ENCODE peak calls at places on chromosomes 12 and 14, in seven cellular contexts. One of them, this sample, is unnamed.

GRCh38 chr14:58717211-58717610 is 79.4 kb downstream of the DACT1 start:
- DNase-seq in endodermal cell: no peak
- DNase-seq in stomach: no peak
- DNase-seq in osteoblast: peak; percentile 50
- DNase-seq in Peyer's patch: no peak
- DNase-seq in fibroblast of lung: peak; percentile 30
- DNase-seq in A549: no peak
- DNase-seq in this sample: no peak

GRCh38 chr14:103862393-103862782 is 15.0 kb upstream of the PPP1R13B start:
- DNase-seq in endodermal cell: no peak
- DNase-seq in stomach: no peak
- DNase-seq in osteoblast: peak; percentile 54
- DNase-seq in Peyer's patch: no peak
- DNase-seq in fibroblast of lung: peak; percentile 20
- DNase-seq in A549: no peak
- DNase-seq in this sample: no peak

GRCh38 chr12:52055781-52056711 is 4.8 kb downstream of the NR4A1 start:
- DNase-seq in endodermal cell: no peak
- DNase-seq in stomach: peak; percentile 43
- DNase-seq in osteoblast: no peak
- DNase-seq in Peyer's patch: no peak
- DNase-seq in fibroblast of lung: peak; percentile 43
- DNase-seq in A549: peak; percentile 63
- DNase-seq in this sample: no peak

GRCh38 chr14:52949711-52950409 is 990 bp downstream of the FERMT2 start:
- DNase-seq in endodermal cell: no peak
- DNase-seq in stomach: no peak
- DNase-seq in osteoblast: peak; percentile 92
- DNase-seq in Peyer's patch: no peak
- DNase-seq in fibroblast of lung: peak; percentile 61
- DNase-seq in A549: peak; percentile 48
- DNase-seq in this sample: peak; percentile 47

GRCh38 chr14:44463386-44464004 is 43.6 kb downstream of the FSCB start:
- DNase-seq in endodermal cell: no peak
- DNase-seq in stomach: no peak
- DNase-seq in osteoblast: no peak
- DNase-seq in Peyer's patch: no peak
- DNase-seq in fibroblast of lung: no peak
- DNase-seq in A549: no peak
- DNase-seq in this sample: no peak

GRCh38 chr12:111455448-111456320 is 50.0 kb downstream of the SH2B3 start:
- DNase-seq in endodermal cell: peak; percentile 43
- DNase-seq in stomach: no peak
- DNase-seq in osteoblast: peak; percentile 93
- DNase-seq in Peyer's patch: no peak
- DNase-seq in fibroblast of lung: peak; percentile 32
- DNase-seq in A549: no peak
- DNase-seq in this sample: no peak

GRCh38 chr12:57240069-57240921 is 10.7 kb downstream of the STAC3 start:
- DNase-seq in endodermal cell: peak; percentile 83
- DNase-seq in stomach: peak; percentile 52
- DNase-seq in osteoblast: peak; percentile 93
- DNase-seq in Peyer's patch: peak; percentile 85
- DNase-seq in fibroblast of lung: peak; percentile 60
- DNase-seq in A549: peak; percentile 65
- DNase-seq in this sample: peak; percentile 56

GRCh38 chr14:33646692-33647260 is 304.1 kb downstream of the EGLN3 start:
- DNase-seq in endodermal cell: no peak
- DNase-seq in stomach: no peak
- DNase-seq in osteoblast: no peak
- DNase-seq in Peyer's patch: no peak
- DNase-seq in fibroblast of lung: peak; percentile 49
- DNase-seq in A549: no peak
- DNase-seq in this sample: no peak

GRCh38 chr12:108627134-108627920 is 6.4 kb downstream of the SELPLG start:
- DNase-seq in endodermal cell: no peak
- DNase-seq in stomach: no peak
- DNase-seq in osteoblast: no peak
- DNase-seq in Peyer's patch: no peak
- DNase-seq in fibroblast of lung: no peak
- DNase-seq in A549: no peak
- DNase-seq in this sample: no peak

GRCh38 chr14:76687611-76688372 is 73.5 kb upstream of the VASH1 start:
- DNase-seq in endodermal cell: peak; percentile 28
- DNase-seq in stomach: no peak
- DNase-seq in osteoblast: no peak
- DNase-seq in Peyer's patch: no peak
- DNase-seq in fibroblast of lung: peak; percentile 27
- DNase-seq in A549: no peak
- DNase-seq in this sample: no peak

GRCh38 chr14:89429206-89430091 is 12.4 kb upstream of the FOXN3 start:
- DNase-seq in endodermal cell: no peak
- DNase-seq in stomach: no peak
- DNase-seq in osteoblast: no peak
- DNase-seq in Peyer's patch: no peak
- DNase-seq in fibroblast of lung: peak; percentile 21
- DNase-seq in A549: no peak
- DNase-seq in this sample: peak; percentile 75

GRCh38 chr12:80320121-80320678 is 123.8 kb upstream of the PTPRQ start:
- DNase-seq in endodermal cell: no peak
- DNase-seq in stomach: no peak
- DNase-seq in osteoblast: no peak
- DNase-seq in Peyer's patch: no peak
- DNase-seq in fibroblast of lung: no peak
- DNase-seq in A549: no peak
- DNase-seq in this sample: no peak

GRCh38 chr12:49984476-49984890 is 11.7 kb downstream of the AQP6 start:
- DNase-seq in endodermal cell: peak; percentile 54
- DNase-seq in stomach: no peak
- DNase-seq in osteoblast: no peak
- DNase-seq in Peyer's patch: no peak
- DNase-seq in fibroblast of lung: no peak
- DNase-seq in A549: no peak
- DNase-seq in this sample: no peak

GRCh38 chr12:130576286-130576933 is 139.7 kb downstream of the RIMBP2 start:
- DNase-seq in endodermal cell: peak; percentile 39
- DNase-seq in stomach: no peak
- DNase-seq in osteoblast: no peak
- DNase-seq in Peyer's patch: no peak
- DNase-seq in fibroblast of lung: no peak
- DNase-seq in A549: no peak
- DNase-seq in this sample: no peak

GRCh38 chr12:96303656-96304055 is 96.6 kb downstream of the CDK17 start:
- DNase-seq in endodermal cell: no peak
- DNase-seq in stomach: no peak
- DNase-seq in osteoblast: no peak
- DNase-seq in Peyer's patch: no peak
- DNase-seq in fibroblast of lung: peak; percentile 46
- DNase-seq in A549: no peak
- DNase-seq in this sample: no peak

GRCh38 chr12:28585146-28585545 is 394.9 kb downstream of the CCDC91 start:
- DNase-seq in endodermal cell: no peak
- DNase-seq in stomach: no peak
- DNase-seq in osteoblast: no peak
- DNase-seq in Peyer's patch: no peak
- DNase-seq in fibroblast of lung: no peak
- DNase-seq in A549: no peak
- DNase-seq in this sample: no peak

GRCh38 chr12:28583771-28584261 is 393.6 kb downstream of the CCDC91 start:
- DNase-seq in endodermal cell: no peak
- DNase-seq in stomach: no peak
- DNase-seq in osteoblast: peak; percentile 72
- DNase-seq in Peyer's patch: no peak
- DNase-seq in fibroblast of lung: peak; percentile 19
- DNase-seq in A549: peak; percentile 25
- DNase-seq in this sample: no peak

GRCh38 chr12:28582687-28583376 is 392.6 kb downstream of the CCDC91 start:
- DNase-seq in endodermal cell: no peak
- DNase-seq in stomach: no peak
- DNase-seq in osteoblast: no peak
- DNase-seq in Peyer's patch: no peak
- DNase-seq in fibroblast of lung: no peak
- DNase-seq in A549: no peak
- DNase-seq in this sample: no peak

GRCh38 chr12:28591831-28592230 is 401.6 kb downstream of the CCDC91 start:
- DNase-seq in endodermal cell: no peak
- DNase-seq in stomach: no peak
- DNase-seq in osteoblast: no peak
- DNase-seq in Peyer's patch: no peak
- DNase-seq in fibroblast of lung: no peak
- DNase-seq in A549: no peak
- DNase-seq in this sample: no peak

GRCh38 chr12:28586481-28586880 is 396.2 kb downstream of the CCDC91 start:
- DNase-seq in endodermal cell: no peak
- DNase-seq in stomach: no peak
- DNase-seq in osteoblast: no peak
- DNase-seq in Peyer's patch: no peak
- DNase-seq in fibroblast of lung: no peak
- DNase-seq in A549: no peak
- DNase-seq in this sample: no peak
- H3K4me1 ChIP-seq in endodermal cell: no peaks in the 10 kb centered on the region
- H3K4me1 ChIP-seq in stomach: no peaks in the 10 kb centered on the region
- H3K4me1 ChIP-seq in osteoblast: peaks cover 12% of the 10 kb centered on the region
- H3K4me1 ChIP-seq in Peyer's patch: no peaks in the 10 kb centered on the region
- H3K4me1 ChIP-seq in fibroblast of lung: no peaks in the 10 kb centered on the region
- H3K4me1 ChIP-seq in A549: no peaks in the 10 kb centered on the region
- H3K4me1 ChIP-seq in this sample: no peaks in the 10 kb centered on the region

GRCh38 chr14:70947739-70948138 is 40.5 kb downstream of the PCNX1 start:
- DNase-seq in endodermal cell: peak; percentile 70
- DNase-seq in stomach: no peak
- DNase-seq in osteoblast: no peak
- DNase-seq in Peyer's patch: no peak
- DNase-seq in fibroblast of lung: no peak
- DNase-seq in A549: no peak
- DNase-seq in this sample: no peak

GRCh38 chr14:70942342-70942706 is 35.1 kb downstream of the PCNX1 start:
- DNase-seq in endodermal cell: no peak
- DNase-seq in stomach: no peak
- DNase-seq in osteoblast: no peak
- DNase-seq in Peyer's patch: no peak
- DNase-seq in fibroblast of lung: no peak
- DNase-seq in A549: no peak
- DNase-seq in this sample: no peak

DNA sequence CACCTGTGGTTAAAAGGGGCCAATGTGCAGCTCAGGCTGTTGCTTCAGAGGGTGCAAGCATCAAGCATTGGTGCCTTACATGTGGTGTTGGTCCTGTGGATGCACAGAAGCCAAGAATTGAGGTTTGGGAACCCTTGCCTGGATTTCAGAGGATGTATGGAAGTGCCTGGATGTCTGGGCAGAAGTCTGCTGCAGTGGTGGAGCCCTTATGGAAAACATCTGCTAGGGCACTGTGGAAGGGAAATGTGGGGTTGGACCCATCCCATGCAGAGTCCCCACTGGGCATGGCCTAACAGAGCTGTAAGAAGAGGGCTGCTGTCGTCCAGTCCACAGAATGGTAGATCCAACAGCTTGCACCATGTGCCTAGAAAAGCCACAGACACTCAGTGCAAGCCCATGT is 36.6 kb downstream of the PCNX1 start:
- DNase-seq in endodermal cell: no peak
- DNase-seq in stomach: no peak
- DNase-seq in osteoblast: no peak
- DNase-seq in Peyer's patch: no peak
- DNase-seq in fibroblast of lung: no peak
- DNase-seq in A549: peak; percentile 17
- DNase-seq in this sample: no peak
- H3K9me3 ChIP-seq in endodermal cell: peaks cover 75% of the 10 kb centered on the region
- H3K9me3 ChIP-seq in stomach: peaks cover 5% of the 10 kb centered on the region
- H3K9me3 ChIP-seq in osteoblast: peaks cover 5% of the 10 kb centered on the region
- H3K9me3 ChIP-seq in Peyer's patch: no peaks in the 10 kb centered on the region
- H3K9me3 ChIP-seq in fibroblast of lung: no peaks in the 10 kb centered on the region
- H3K9me3 ChIP-seq in A549: peaks cover 19% of the 10 kb centered on the region
- H3K9me3 ChIP-seq in this sample: peaks cover 23% of the 10 kb centered on the region

DNA sequence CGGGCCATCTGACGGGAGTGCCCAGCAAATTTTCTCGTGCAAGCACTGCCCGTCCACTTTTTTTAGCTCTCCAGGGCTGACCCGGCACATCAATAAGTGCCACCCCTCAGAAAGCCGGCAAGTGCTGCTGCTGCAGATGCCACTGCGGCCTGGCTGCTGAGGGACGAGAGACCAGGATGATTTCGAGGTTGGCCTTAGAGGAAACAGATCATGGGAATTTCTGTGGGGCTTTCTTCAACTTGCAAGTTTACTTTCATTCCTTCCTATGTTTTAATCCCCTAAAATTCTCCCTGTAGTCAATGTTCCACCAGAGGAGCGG is 1.8 kb downstream of the INSM2 start:
- DNase-seq in endodermal cell: no peak
- DNase-seq in stomach: no peak
- DNase-seq in osteoblast: no peak
- DNase-seq in Peyer's patch: no peak
- DNase-seq in fibroblast of lung: no peak
- DNase-seq in A549: no peak
- DNase-seq in this sample: no peak
- H3K4me3 ChIP-seq in endodermal cell: peak overlapping the region; percentile 76
- H3K4me3 ChIP-seq in stomach: peak overlapping the region; percentile 78
- H3K4me3 ChIP-seq in osteoblast: peak overlapping the region; percentile 53
- H3K4me3 ChIP-seq in Peyer's patch: no peak overlapping the region
- H3K4me3 ChIP-seq in fibroblast of lung: no peak overlapping the region
- H3K4me3 ChIP-seq in A549: no peak overlapping the region
- H3K4me3 ChIP-seq in this sample: no peak overlapping the region

GRCh38 chr12:612886-613285 is 50.4 kb downstream of the NINJ2 start:
- DNase-seq in endodermal cell: peak; percentile 35
- DNase-seq in stomach: no peak
- DNase-seq in osteoblast: no peak
- DNase-seq in Peyer's patch: no peak
- DNase-seq in fibroblast of lung: no peak
- DNase-seq in A549: no peak
- DNase-seq in this sample: no peak

GRCh38 chr12:612293-612692 is 51.0 kb downstream of the NINJ2 start:
- DNase-seq in endodermal cell: peak; percentile 56
- DNase-seq in stomach: no peak
- DNase-seq in osteoblast: no peak
- DNase-seq in Peyer's patch: no peak
- DNase-seq in fibroblast of lung: no peak
- DNase-seq in A549: no peak
- DNase-seq in this sample: no peak

GRCh38 chr12:613996-614726 is 49.1 kb downstream of the NINJ2 start:
- DNase-seq in endodermal cell: peak; percentile 86
- DNase-seq in stomach: peak; percentile 35
- DNase-seq in osteoblast: no peak
- DNase-seq in Peyer's patch: peak; percentile 43
- DNase-seq in fibroblast of lung: no peak
- DNase-seq in A549: peak; percentile 76
- DNase-seq in this sample: peak; percentile 31

GRCh38 chr12:615620-616019 is 47.6 kb downstream of the NINJ2 start:
- DNase-seq in endodermal cell: no peak
- DNase-seq in stomach: no peak
- DNase-seq in osteoblast: no peak
- DNase-seq in Peyer's patch: no peak
- DNase-seq in fibroblast of lung: no peak
- DNase-seq in A549: no peak
- DNase-seq in this sample: no peak

DNA sequence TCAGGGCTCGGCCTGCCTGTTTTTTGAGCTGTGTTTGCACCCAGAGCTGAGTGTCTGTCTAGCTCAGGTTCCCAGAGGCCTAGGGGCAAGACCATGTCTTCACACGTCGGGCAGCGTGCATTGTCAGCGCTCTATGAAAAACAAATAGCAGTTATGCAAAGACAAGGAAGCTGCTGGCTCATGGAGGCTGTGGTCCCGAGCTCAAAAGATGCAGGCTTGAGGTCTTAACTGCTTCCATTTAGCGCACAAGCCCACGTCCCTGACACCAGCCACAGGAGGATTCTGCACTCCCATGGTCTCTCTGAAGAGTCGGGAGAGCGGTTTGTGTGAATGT is 48.6 kb downstream of the NINJ2 start:
- DNase-seq in endodermal cell: no peak
- DNase-seq in stomach: no peak
- DNase-seq in osteoblast: no peak
- DNase-seq in Peyer's patch: no peak
- DNase-seq in fibroblast of lung: no peak
- DNase-seq in A549: no peak
- DNase-seq in this sample: no peak
- H3K4me1 ChIP-seq in endodermal cell: no peaks in the 10 kb centered on the region
- H3K4me1 ChIP-seq in stomach: peaks cover 7% of the 10 kb centered on the region
- H3K4me1 ChIP-seq in osteoblast: peaks cover 9% of the 10 kb centered on the region
- H3K4me1 ChIP-seq in Peyer's patch: peaks cover 4% of the 10 kb centered on the region
- H3K4me1 ChIP-seq in fibroblast of lung: peaks cover 3% of the 10 kb centered on the region
- H3K4me1 ChIP-seq in A549: peaks cover 29% of the 10 kb centered on the region
- H3K4me1 ChIP-seq in this sample: no peaks in the 10 kb centered on the region

This sample was measured in HAP-1.